ENCODE peak calls at places on chromosomes 5 and 9, in ten cellular contexts. Z, K, B, Q, E, H, F, V, U and X are unnamed samples.

GRCh38 chr9:131817627-131818026 is 77.8 kb upstream of the RAPGEF1 start:
- DNase-seq in V (no peak), B (no peak), K (no peak), Z (no peak), H (no peak), U (peak), E (no peak), Q (no peak), F (no peak), X (no peak)

GRCh38 chr5:143197260-143197656 is 206.2 kb downstream of the NR3C1 start:
- DNase-seq in K (no peak), E (no peak), F (no peak), Z (no peak), V (no peak), B (no peak), Q (no peak), U (no peak), H (no peak), X (no peak)

GRCh38 chr5:64836190-64836750 is 67.5 kb downstream of the CWC27 start:
- DNase-seq in E (no peak), Z (no peak), Q (no peak), U (no peak), V (no peak), F (no peak), K (no peak), H (no peak), B (no peak), X (no peak)

GRCh38 chr5:80516826-80517225 is 28.9 kb downstream of the FAM151B start:
- DNase-seq in H (no peak), Z (no peak), U (no peak), Q (no peak), F (no peak), K (no peak), E (no peak), V (peak), B (no peak), X (peak)

GRCh38 chr5:140238756-140239155 is 63.8 kb downstream of the CYSTM1 start:
- DNase-seq in H (no peak), Z (no peak), F (no peak), B (no peak), V (no peak), E (no peak), U (no peak), K (no peak), Q (no peak), X (no peak)

GRCh38 chr9:125508261-125508660 is 198.7 kb downstream of the MAPKAP1 start:
- DNase-seq in K (no peak), Z (no peak), F (no peak), H (no peak), B (no peak), V (no peak), E (no peak), Q (no peak), U (no peak), X (no peak)

GRCh38 chr9:122835313-122835731 is 6.9 kb upstream of the PDCL start:
- DNase-seq in U (no peak), Z (no peak), Q (peak), E (no peak), F (no peak), K (no peak), B (no peak), H (no peak), V (no peak), X (no peak)

GRCh38 chr9:114141553-114142548 is 13.5 kb upstream of the COL27A1 start:
- DNase-seq in V (no peak), Z (no peak), B (no peak), Q (no peak), H (no peak), K (no peak), U (no peak), E (no peak), F (no peak), X (no peak)

GRCh38 chr5:173328896-173329369 is 719 bp upstream of the STC2 start:
- DNase-seq in Q (peak), U (no peak), H (no peak), E (no peak), F (no peak), V (no peak), K (no peak), Z (no peak), B (no peak), X (peak)
- H3K4me3 ChIP-seq in Q (peak), U (peak), H (peak), E (peak), F (peak), V (peak), K (peak), Z (peak), B (peak), X (peak)

GRCh38 chr9:127860779-127861178 is 6.3 kb upstream of the ENG start:
- DNase-seq in U (no peak), B (no peak), V (no peak), Q (no peak), Z (no peak), E (no peak), H (no peak), F (no peak), K (no peak), X (no peak)

GRCh38 chr9:127863179-127863578 is 8.7 kb upstream of the ENG start:
- DNase-seq in Q (no peak), F (no peak), E (no peak), U (no peak), Z (no peak), H (no peak), V (no peak), B (no peak), K (peak), X (no peak)

GRCh38 chr9:127865645-127866464 is 11.4 kb upstream of the ENG start:
- DNase-seq in U (no peak), B (no peak), H (no peak), K (no peak), E (no peak), F (no peak), Q (no peak), Z (no peak), V (no peak), X (no peak)

GRCh38 chr9:127860260-127860659 is 5.8 kb upstream of the ENG start:
- DNase-seq in H (no peak), Q (no peak), E (no peak), U (no peak), B (no peak), K (no peak), V (no peak), F (no peak), Z (no peak), X (no peak)

GRCh38 chr9:127862075-127863011 is 7.9 kb upstream of the ENG start:
- DNase-seq in E (no peak), F (peak), H (peak), V (peak), Z (peak), B (no peak), U (peak), Q (no peak), K (peak), X (peak)
- H3K27ac ChIP-seq in E (peak), F (peak), H (peak), V (peak), Z (peak), B (peak), U (peak), Q (no peak), K (peak), X (peak)

DNA sequence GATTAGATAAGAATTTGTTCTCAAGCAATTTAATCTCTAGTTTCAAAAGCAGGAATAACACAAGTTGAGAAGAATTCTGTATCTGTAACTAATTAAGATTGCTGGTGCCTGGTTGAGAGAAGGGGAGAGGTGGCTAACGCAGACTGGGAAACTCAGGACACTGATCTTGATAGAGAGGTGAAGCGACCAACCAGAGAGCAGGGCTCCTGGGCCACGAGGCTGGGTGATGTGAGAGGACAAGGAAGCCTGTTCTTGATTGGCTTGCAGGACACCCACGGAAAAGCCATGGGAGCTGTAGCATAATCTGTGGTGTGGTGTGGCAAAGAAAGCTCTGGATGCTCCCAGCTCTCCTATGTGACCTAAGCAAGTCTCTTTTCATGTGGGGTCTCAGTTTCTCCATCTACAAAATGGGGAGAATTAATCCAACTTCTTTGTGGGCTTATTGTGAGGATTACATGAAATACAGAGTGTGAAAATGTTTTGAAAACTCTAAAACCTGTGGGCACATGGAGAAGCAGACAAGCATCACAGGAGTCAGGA is 594.1 kb upstream of the BRINP1 start:
- DNase-seq in Z (no peak), B (no peak), E (no peak), F (no peak), H (peak), Q (peak), K (no peak), U (peak), V (no peak), X (no peak)
- H3K4me3 ChIP-seq in Z (no peak), B (no peak), E (no peak), F (no peak), H (no peak), Q (no peak), K (no peak), U (no peak), V (no peak), X (no peak)

GRCh38 chr5:168300377-168301182 is 9.1 kb downstream of the WWC1 start:
- DNase-seq in Z (no peak), U (no peak), H (no peak), V (no peak), E (no peak), K (no peak), Q (peak), B (no peak), F (no peak), X (no peak)
- H3K27ac ChIP-seq in Z (no peak), U (peak), H (no peak), V (no peak), E (no peak), K (no peak), Q (peak), B (no peak), F (no peak), X (no peak)

GRCh38 chr5:135038202-135038828 is 4.3 kb upstream of the PITX1 start:
- DNase-seq in H (no peak), Q (peak), F (no peak), K (no peak), E (no peak), Z (no peak), U (no peak), B (no peak), V (no peak), X (no peak)
- H3K4me3 ChIP-seq in H (no peak), Q (peak), F (peak), K (no peak), E (no peak), Z (no peak), U (no peak), B (peak), V (no peak), X (peak)

GRCh38 chr9:118439446-118439845 is 735.2 kb downstream of the TLR4 start:
- DNase-seq in H (no peak), B (no peak), F (peak), Z (no peak), U (no peak), K (no peak), V (no peak), E (no peak), Q (no peak), X (no peak)

GRCh38 chr9:118438805-118439204 is 734.6 kb downstream of the TLR4 start:
- DNase-seq in H (no peak), Q (no peak), B (no peak), V (no peak), E (no peak), K (no peak), F (peak), Z (no peak), U (no peak), X (no peak)

GRCh38 chr9:118446962-118447490 is 742.8 kb downstream of the TLR4 start:
- DNase-seq in Z (no peak), H (no peak), V (no peak), K (no peak), E (no peak), Q (no peak), F (no peak), B (no peak), U (no peak), X (no peak)

GRCh38 chr9:118449554-118449953 is 745.4 kb downstream of the TLR4 start:
- DNase-seq in H (no peak), Q (no peak), B (no peak), E (no peak), F (no peak), V (no peak), Z (no peak), K (no peak), U (no peak), X (no peak)

GRCh38 chr9:118444403-118444802 is 740.2 kb downstream of the TLR4 start:
- DNase-seq in V (no peak), U (no peak), H (no peak), Z (no peak), F (no peak), B (no peak), Q (no peak), K (no peak), E (no peak), X (no peak)
- H3K27ac ChIP-seq in V (no peak), U (no peak), H (no peak), Z (no peak), F (no peak), B (no peak), Q (no peak), K (no peak), E (no peak), X (no peak)

GRCh38 chr9:29212590-29213373 is 1639.5 kb upstream of the C9orf72 start:
- DNase-seq in U (no peak), Z (peak), H (no peak), E (no peak), V (no peak), B (no peak), Q (peak), F (no peak), K (no peak), X (no peak)

GRCh38 chr9:29209748-29210276 is 1636.5 kb upstream of the C9orf72 start:
- DNase-seq in B (no peak), K (no peak), F (no peak), U (no peak), Z (no peak), E (no peak), V (no peak), Q (no peak), H (no peak), X (no peak)

GRCh38 chr9:29208670-29209069 is 1635.4 kb upstream of the C9orf72 start:
- DNase-seq in F (no peak), V (no peak), K (no peak), B (no peak), E (no peak), Q (peak), Z (no peak), H (no peak), U (no peak), X (no peak)

GRCh38 chr9:29211681-29212589 is 1638.7 kb upstream of the C9orf72 start:
- DNase-seq in Z (peak), Q (peak), E (no peak), K (no peak), B (no peak), F (peak), U (peak), V (no peak), H (peak), X (no peak)

DNA sequence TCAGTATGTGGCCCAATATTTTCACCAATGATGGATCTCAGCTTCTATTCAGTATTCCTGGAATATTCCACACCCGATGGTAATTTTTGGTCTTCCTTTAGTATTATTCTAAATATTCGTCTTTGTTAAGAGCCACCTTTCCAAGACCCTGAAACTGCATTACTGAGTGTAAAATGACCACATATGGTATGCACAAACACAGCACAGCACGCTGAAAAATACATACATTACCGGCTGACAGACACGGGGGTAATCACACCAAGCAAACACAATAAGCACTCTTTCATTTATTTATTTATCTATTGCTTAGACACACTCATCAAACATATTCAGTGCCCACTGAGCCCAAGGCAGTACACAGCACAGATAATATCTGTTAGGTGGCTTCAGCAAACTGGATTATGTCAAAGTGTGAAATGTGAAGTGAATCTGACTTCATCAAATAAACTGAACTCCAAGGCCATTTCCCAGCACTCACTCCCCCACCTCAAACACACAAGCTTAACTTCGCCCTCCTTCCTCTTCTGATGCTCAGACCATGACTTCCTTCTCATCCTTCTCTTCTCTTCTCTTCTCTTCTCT is 1637.8 kb upstream of the C9orf72 start:
- DNase-seq in E (no peak), F (no peak), B (no peak), V (no peak), U (no peak), Z (no peak), H (no peak), Q (no peak), K (no peak), X (no peak)
- H3K4me3 ChIP-seq in E (no peak), F (no peak), B (no peak), V (no peak), U (no peak), Z (no peak), H (no peak), Q (peak), K (no peak), X (no peak)